ENCODE peak calls at places on chromosomes 16 and 17, in six cellular contexts. A, V, K, Z, F and I are unnamed samples.

GRCh38 chr16:84818989-84819643 is 669 bp upstream of the CRISPLD2 start:
- DNase-seq in K (no peak), F (no peak), Z (no peak), V (no peak), A (no peak), I (no peak)

GRCh38 chr16:29862383-29862883 is 593 bp downstream of the CDIPT start:
- DNase-seq in A (no peak), K (no peak), Z (peak; percentile 21), V (no peak), F (no peak), I (no peak)

GRCh38 chr17:57451126-57451690 is 194.9 kb downstream of the MSI2 start:
- DNase-seq in V (no peak), A (no peak), Z (no peak), K (no peak), F (no peak), I (no peak)

GRCh38 chr17:36532435-36532975 is 2.2 kb downstream of the MYO19 start:
- DNase-seq in K (no peak), F (no peak), A (no peak), V (no peak), Z (no peak), I (no peak)

GRCh38 chr17:27817731-27818130 is 17.4 kb upstream of the NOS2 start:
- DNase-seq in Z (no peak), V (no peak), A (no peak), K (no peak), F (no peak), I (no peak)

GRCh38 chr17:43906951-43907424 is 348 bp downstream of the MPP2 start:
- DNase-seq in Z (no peak), V (no peak), F (no peak), A (no peak), K (no peak), I (no peak)

GRCh38 chr17:40480501-40481003 is 20.9 kb downstream of the TNS4 start:
- DNase-seq in V (no peak), K (peak; percentile 40), Z (no peak), A (no peak), F (no peak), I (peak; percentile 47)

GRCh38 chr16:54594646-54595381 is 308.2 kb upstream of the IRX3 start:
- DNase-seq in F (no peak), Z (no peak), K (no peak), A (no peak), V (no peak), I (no peak)

GRCh38 chr17:78534492-78535284 is 42.5 kb downstream of the DNAH17 start:
- DNase-seq in Z (no peak), F (no peak), V (no peak), A (no peak), K (no peak), I (no peak)

GRCh38 chr16:51762081-51762995 is 611.3 kb upstream of the SALL1 start:
- DNase-seq in F (peak; percentile 44), A (no peak), K (peak; percentile 2), Z (peak; percentile 89), V (peak; percentile 40), I (peak; percentile 2)

GRCh38 chr17:47720754-47721533 is 12.1 kb upstream of the TBX21 start:
- DNase-seq in A (no peak), K (peak; percentile 76), V (no peak), F (no peak), Z (no peak), I (no peak)

GRCh38 chr16:4505356-4506153 is 29.4 kb downstream of the HMOX2 start:
- DNase-seq in K (peak; percentile 46), Z (no peak), F (no peak), A (no peak), V (no peak), I (no peak)

GRCh38 chr17:1231456-1231855 is 38.8 kb upstream of the BHLHA9 start:
- DNase-seq in A (no peak), F (no peak), K (no peak), V (no peak), Z (no peak), I (no peak)

GRCh38 chr16:47644166-47644565 is 183.0 kb downstream of the PHKB start:
- DNase-seq in V (peak; percentile 43), F (peak; percentile 0), K (no peak), Z (no peak), A (no peak), I (peak; percentile 16)

GRCh38 chr17:1590031-1590746 is 27.6 kb upstream of the PITPNA start:
- DNase-seq in Z (no peak), F (no peak), V (peak; percentile 45), A (peak; percentile 62), K (no peak), I (peak; percentile 50)

GRCh38 chr17:56909742-56910508 is 3.9 kb downstream of the TRIM25 start:
- DNase-seq in V (no peak), Z (no peak), A (no peak), F (no peak), K (no peak), I (no peak)

GRCh38 chr17:81489986-81490598 is 22.5 kb downstream of the ACTG1 start:
- DNase-seq in K (no peak), F (no peak), Z (no peak), V (no peak), A (no peak), I (no peak)

GRCh38 chr16:79114759-79115158 is 485.8 kb downstream of the MAF start:
- DNase-seq in K (no peak), A (no peak), Z (no peak), F (no peak), V (no peak), I (no peak)

GRCh38 chr16:57795431-57795878 is 6.8 kb downstream of the KIFC3 start:
- DNase-seq in K (no peak), F (no peak), A (no peak), V (no peak), Z (peak; percentile 54), I (no peak)

GRCh38 chr16:85557976-85558589 is 55.0 kb upstream of the GSE1 start:
- DNase-seq in Z (no peak), A (no peak), F (peak; percentile 87), K (no peak), V (no peak), I (no peak)

GRCh38 chr17:78409191-78409621 is 30.8 kb downstream of the PGS1 start:
- DNase-seq in K (no peak), Z (no peak), F (peak; percentile 81), A (no peak), V (no peak), I (no peak)

GRCh38 chr17:72472116-72472515 is 351.3 kb downstream of the SOX9 start:
- DNase-seq in V (no peak), Z (no peak), F (no peak), K (no peak), A (no peak), I (no peak)

GRCh38 chr16:85583491-85584181 is 29.5 kb upstream of the GSE1 start:
- DNase-seq in V (peak; percentile 55), Z (no peak), A (no peak), K (no peak), F (no peak), I (peak; percentile 55)

GRCh38 chr17:77352996-77353395 is 212.2 kb downstream of the SEC14L1 start:
- DNase-seq in V (no peak), F (no peak), K (no peak), Z (no peak), A (no peak), I (no peak)

GRCh38 chr16:69078073-69078472 is 27.4 kb upstream of the HAS3 start:
- DNase-seq in F (no peak), Z (no peak), A (no peak), V (no peak), K (no peak), I (no peak)

GRCh38 chr17:81020767-81021497 is 14.0 kb upstream of the BAIAP2 start:
- DNase-seq in V (no peak), K (no peak), A (no peak), F (peak; percentile 67), Z (no peak), I (no peak)

GRCh38 chr17:59369026-59369724 is 37.7 kb downstream of the YPEL2 start:
- DNase-seq in F (no peak), V (no peak), A (no peak), K (no peak), Z (no peak), I (no peak)

GRCh38 chr17:339193-340061 is 13.2 kb downstream of the RPH3AL start:
- DNase-seq in Z (no peak), V (no peak), A (no peak), F (peak; percentile 78), K (no peak), I (no peak)

GRCh38 chr17:73311428-73311780 is 397 bp downstream of the CDC42EP4 start:
- DNase-seq in F (no peak), V (no peak), Z (no peak), A (no peak), K (no peak), I (no peak)

GRCh38 chr17:65278050-65278819 is 141.1 kb downstream of the RGS9 start:
- DNase-seq in K (peak; percentile 3), Z (peak; percentile 79), A (no peak), V (no peak), F (peak; percentile 2), I (no peak)

GRCh38 chr17:31435581-31435980 is 44.1 kb downstream of the RAB11FIP4 start:
- DNase-seq in A (no peak), K (no peak), V (no peak), Z (no peak), F (no peak), I (no peak)

GRCh38 chr17:77280304-77280910 is 139.6 kb downstream of the SEC14L1 start:
- DNase-seq in A (no peak), F (no peak), V (peak; percentile 47), Z (no peak), K (no peak), I (no peak)

GRCh38 chr17:19590912-19591551 is 57.4 kb downstream of the SLC47A1 start:
- DNase-seq in V (no peak), A (no peak), Z (no peak), K (no peak), F (no peak), I (no peak)

GRCh38 chr16:68764866-68765265 is 27.8 kb downstream of the CDH1 start:
- DNase-seq in F (no peak), V (no peak), K (no peak), Z (no peak), A (no peak), I (no peak)

GRCh38 chr17:62767997-62768396 is 40.1 kb downstream of the MARCHF10 start:
- DNase-seq in Z (no peak), K (no peak), A (no peak), V (no peak), F (no peak), I (no peak)

GRCh38 chr17:79741751-79742588 is 11.2 kb downstream of the ENPP7 start:
- DNase-seq in K (peak; percentile 49), A (no peak), Z (peak; percentile 96), V (no peak), F (no peak), I (no peak)

GRCh38 chr17:55830699-55831098 is 79.8 kb downstream of the PCTP start:
- DNase-seq in Z (no peak), A (no peak), F (no peak), V (no peak), K (no peak), I (no peak)

GRCh38 chr17:67518881-67519280 is 141.8 kb downstream of the PITPNC1 start:
- DNase-seq in A (no peak), V (peak; percentile 76), Z (no peak), K (no peak), F (no peak), I (peak; percentile 66)